ENCODE peak calls at places on chromosome 19, in four cellular contexts. L is tibial artery, M is OCI-LY7, R is H9. K is an unnamed sample.

GRCh38 chr19:49442354-49442753 is 1.0 kb upstream of the SLC17A7 start:
- DNase-seq in R (no peak), M (no peak), L (peak; percentile 69), K (peak; percentile 74)

GRCh38 chr19:16714702-16715294 is 4.8 kb upstream of the NWD1 start:
- DNase-seq in L (peak; percentile 29), M (peak; percentile 66), R (peak; percentile 71), K (peak; percentile 77)

GRCh38 chr19:48473161-48473966 is 4.2 kb downstream of the CYTH2 start:
- DNase-seq in M (no peak), L (no peak), R (no peak), K (no peak)

GRCh38 chr19:50478901-50479715 is 2.5 kb upstream of the GARIN5A start:
- DNase-seq in M (peak; percentile 23), R (peak; percentile 83), L (no peak), K (peak; percentile 89)

GRCh38 chr19:46748325-46749109 is 2.3 kb upstream of the STRN4 start:
- DNase-seq in L (peak; percentile 78), M (peak; percentile 66), R (peak; percentile 84), K (peak; percentile 36)

GRCh38 chr19:16496613-16496983 is 404 bp downstream of the C19orf44 start:
- DNase-seq in M (peak; percentile 15), L (peak; percentile 49), R (no peak), K (no peak)

GRCh38 chr19:27748551-27749152 is 1464.3 kb downstream of the UQCRFS1 start:
- DNase-seq in L (peak; percentile 5), M (no peak), R (no peak), K (no peak)

GRCh38 chr19:6252066-6252465 is 27.7 kb downstream of the MLLT1 start:
- DNase-seq in R (no peak), M (no peak), L (no peak), K (no peak)

GRCh38 chr19:11324079-11324661 is 15.3 kb downstream of the RAB3D start:
- DNase-seq in R (no peak), M (peak; percentile 31), L (peak; percentile 83), K (no peak)

GRCh38 chr19:5697022-5697889 is 7.2 kb downstream of the RPL36 start:
- DNase-seq in L (no peak), R (peak; percentile 30), M (no peak), K (no peak)

GRCh38 chr19:39083983-39084731 is at the start of gene ACP7:
- DNase-seq in R (no peak), M (no peak), L (no peak), K (no peak)

DNA sequence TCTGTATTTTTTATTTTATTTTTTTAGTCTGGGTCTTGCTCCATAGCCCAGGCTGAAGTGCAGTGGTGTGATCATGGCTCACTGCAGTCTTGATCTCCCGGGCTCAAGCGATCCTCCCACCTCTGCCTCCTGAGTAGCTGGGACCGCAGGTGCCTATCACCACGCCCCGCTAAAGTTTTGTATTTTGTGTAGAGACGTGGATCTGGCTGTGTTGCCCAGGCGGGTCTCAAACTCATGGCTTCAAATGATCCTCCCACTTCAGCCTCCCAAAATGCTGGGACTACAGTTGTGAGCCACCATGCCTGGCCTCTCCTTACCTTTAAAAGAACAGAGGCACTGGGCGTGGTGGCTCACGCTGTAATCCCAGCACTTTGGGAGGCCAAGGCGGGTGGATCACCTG is 4.2 kb upstream of the MAG start:
- DNase-seq in L (no peak), M (no peak), R (no peak), K (no peak)
- H3K4me1 ChIP-seq in L (no peaks in the 10 kb centered on the region), M (peaks cover 20% of the 10 kb centered on the region), R (no peaks in the 10 kb centered on the region), K (no peaks in the 10 kb centered on the region)

DNA sequence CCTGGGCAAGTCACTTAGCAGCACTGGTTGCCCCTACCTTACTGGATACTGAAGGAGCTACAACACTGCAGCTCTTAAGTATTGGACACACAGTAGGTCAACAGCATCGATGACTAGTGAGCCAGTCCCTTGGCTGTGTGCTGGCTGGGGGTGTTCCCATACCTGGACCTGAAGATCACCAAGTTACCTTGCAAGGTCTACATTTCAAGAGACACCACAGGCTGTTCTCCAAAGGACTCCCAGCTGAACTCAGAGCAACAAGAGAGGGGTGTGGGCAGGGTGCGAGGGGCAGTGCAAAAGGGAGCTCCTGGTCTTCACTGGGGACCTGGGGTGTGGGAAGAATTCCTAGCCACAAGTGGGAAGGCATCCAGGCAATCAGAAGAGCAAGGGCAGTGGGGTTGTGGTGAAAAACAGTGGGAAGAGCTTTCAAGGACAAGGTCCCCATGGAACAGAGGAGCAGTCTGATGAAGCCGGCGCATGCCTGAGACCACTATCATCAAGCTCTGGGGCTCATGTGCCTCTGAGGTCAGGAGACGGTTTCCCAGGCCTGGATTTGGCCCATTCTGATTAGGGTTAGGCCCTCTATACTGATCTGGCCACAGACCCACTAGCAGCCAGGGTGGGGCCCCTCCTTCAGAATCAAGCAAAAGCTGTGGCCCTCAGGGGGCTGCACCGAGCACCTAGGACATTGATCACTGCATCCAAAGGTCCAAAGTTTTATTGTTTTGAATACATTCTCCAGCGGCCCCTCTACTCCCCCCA is 4.6 kb upstream of the GSK3A start:
- DNase-seq in L (no peak), R (no peak), M (no peak), K (no peak)
- H3K4me1 ChIP-seq in L (peaks cover 69% of the 10 kb centered on the region), R (peaks cover 6% of the 10 kb centered on the region), M (peaks cover 25% of the 10 kb centered on the region), K (peaks cover 9% of the 10 kb centered on the region)

GRCh38 chr19:54208784-54209057 is 8.1 kb downstream of the RPS9 start:
- DNase-seq in L (no peak), R (no peak), M (no peak), K (peak; percentile 54)
- H3K4me1 ChIP-seq in L (peaks cover 30% of the 10 kb centered on the region), R (no peaks in the 10 kb centered on the region), M (peaks cover 42% of the 10 kb centered on the region), K (peaks cover 16% of the 10 kb centered on the region)

GRCh38 chr19:2270157-2270571 is 11.8 kb downstream of the PEAK3 start:
- DNase-seq in M (peak; percentile 48), R (no peak), L (peak; percentile 55), K (peak; percentile 59)
- H3K4me1 ChIP-seq in M (peaks cover 47% of the 10 kb centered on the region), R (peaks cover 2% of the 10 kb centered on the region), L (peaks cover 52% of the 10 kb centered on the region), K (peaks cover 15% of the 10 kb centered on the region)

K was measured in HAP-1.